ENCODE peak calls at places on chromosome 17, in four cellular contexts. X, E, M and T are unnamed samples.

GRCh38 chr17:40621558-40621957 is 26.1 kb downstream of the SMARCE1 start:
- ATAC-seq in X (no peak), M (no peak), E (no peak), T (no peak)

GRCh38 chr17:78005452-78006171 is 47.1 kb downstream of the TNRC6C start:
- ATAC-seq in X (no peak), M (no peak), E (no peak), T (no peak)

GRCh38 chr17:901964-902363 is 77.6 kb downstream of the NXN start:
- ATAC-seq in E (no peak), M (peak), X (no peak), T (no peak)

GRCh38 chr17:17752822-17753448 is 71.7 kb downstream of the RAI1 start:
- ATAC-seq in E (no peak), X (peak), M (no peak), T (no peak)

GRCh38 chr17:37571674-37572073 is 37.5 kb downstream of the SYNRG start:
- ATAC-seq in E (no peak), M (no peak), X (no peak), T (no peak)

GRCh38 chr17:3917391-3917931 is 1.2 kb upstream of the P2RX1 start:
- ATAC-seq in M (peak), X (no peak), E (no peak), T (no peak)

GRCh38 chr17:50834786-50835562 is 412 bp upstream of the WFIKKN2 start:
- ATAC-seq in X (no peak), M (peak), E (peak), T (no peak)

GRCh38 chr17:40464392-40464855 is 21.2 kb downstream of the IGFBP4 start:
- ATAC-seq in X (peak), E (no peak), M (no peak), T (no peak)

GRCh38 chr17:17075037-17075755 is 32.9 kb downstream of the MPRIP start:
- ATAC-seq in E (no peak), M (peak), X (no peak), T (peak)

GRCh38 chr17:4591529-4591928 is 7.2 kb downstream of the SMTNL2 start:
- ATAC-seq in M (peak), X (peak), E (no peak), T (no peak)

GRCh38 chr17:42154514-42154883 is 290 bp downstream of the RAB5C start:
- ATAC-seq in X (no peak), M (peak), E (no peak), T (no peak)

GRCh38 chr17:67544364-67544763 is 167.3 kb downstream of the PITPNC1 start:
- ATAC-seq in E (no peak), X (no peak), M (no peak), T (no peak)

GRCh38 chr17:37650419-37651003 is 7.3 kb upstream of the DDX52 start:
- ATAC-seq in E (peak), M (peak), X (peak), T (no peak)

GRCh38 chr17:81039854-81040758 is 5.2 kb downstream of the BAIAP2 start:
- ATAC-seq in E (no peak), X (peak), M (no peak), T (no peak)

GRCh38 chr17:48178327-48178726 is 70.8 kb downstream of the SNX11 start:
- ATAC-seq in X (no peak), E (no peak), M (no peak), T (no peak)

GRCh38 chr17:45578516-45579455 is 88.3 kb upstream of the PLEKHM1 start:
- ATAC-seq in E (no peak), M (peak), X (no peak), T (no peak)

GRCh38 chr17:39261286-39261685 is 35.5 kb upstream of the STAC2 start:
- ATAC-seq in M (no peak), X (peak), E (no peak), T (no peak)

GRCh38 chr17:73313526-73314127 is 1.8 kb upstream of the CDC42EP4 start:
- ATAC-seq in E (no peak), M (no peak), X (no peak), T (no peak)

GRCh38 chr17:61699032-61699431 is 108.0 kb upstream of the NACA2 start:
- ATAC-seq in M (no peak), E (no peak), X (no peak), T (no peak)

GRCh38 chr17:49456172-49456965 is 38.7 kb upstream of the NGFR start:
- ATAC-seq in M (no peak), E (no peak), X (no peak), T (no peak)

GRCh38 chr17:20244671-20245070 is 222.7 kb downstream of the LGALS9B start:
- ATAC-seq in M (no peak), X (no peak), E (no peak), T (no peak)

GRCh38 chr17:78131172-78132085 is 858 bp downstream of the TMC8 start:
- ATAC-seq in M (no peak), X (no peak), E (no peak), T (no peak)

GRCh38 chr17:55301521-55302406 is 37.0 kb downstream of the HLF start:
- ATAC-seq in E (no peak), X (no peak), M (peak), T (no peak)
- TF ChIP-seq POLR2A in E (no peak), X (no peak), M (no peak), T (no peak)

GRCh38 chr17:44121997-44122824 is 1.2 kb downstream of the HDAC5 start:
- ATAC-seq in X (no peak), E (no peak), M (no peak), T (no peak)

GRCh38 chr17:44124118-44124438 is 637 bp upstream of the HDAC5 start:
- ATAC-seq in M (no peak), E (no peak), X (no peak), T (no peak)

GRCh38 chr17:44121206-44121605 is 2.2 kb downstream of the HDAC5 start:
- ATAC-seq in X (no peak), M (no peak), E (no peak), T (no peak)

GRCh38 chr17:44123356-44124117 is at the start of gene HDAC5:
- ATAC-seq in E (peak), X (peak), M (peak), T (peak)

DNA sequence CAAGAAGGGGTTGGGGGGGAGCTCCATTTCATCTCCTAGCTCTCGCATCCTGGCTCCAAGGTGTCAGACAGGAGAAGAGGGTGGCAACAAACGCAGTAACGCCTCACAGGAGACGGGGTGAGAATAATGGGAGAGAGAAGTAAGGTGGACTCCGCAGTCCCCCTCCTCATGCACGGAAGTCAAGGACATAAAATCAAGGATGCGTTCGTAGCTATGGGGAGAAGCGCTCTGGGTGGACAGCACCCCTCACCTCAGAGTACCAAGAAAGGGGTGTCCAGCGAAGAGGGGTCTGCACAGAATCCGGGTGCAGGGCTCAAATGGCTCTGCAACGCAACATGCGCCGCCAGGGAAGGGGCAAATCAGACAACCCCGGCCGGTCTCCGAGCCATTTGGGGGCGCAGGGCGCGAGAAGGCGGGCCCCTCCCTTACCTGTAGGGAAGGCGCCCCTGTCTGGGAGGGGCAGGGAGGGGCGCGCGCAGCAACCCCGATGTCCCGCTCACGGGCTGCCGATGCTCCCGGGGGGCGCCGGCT is 551 bp downstream of the HDAC5 start:
- ATAC-seq in E (no peak), X (peak), M (no peak), T (no peak)
- TF ChIP-seq POLR2A in E (no peak), X (no peak), M (no peak), T (no peak)

GRCh38 chr17:63621229-63621683 is 961 bp upstream of the MAP3K3 start:
- ATAC-seq in E (no peak), X (no peak), M (no peak), T (no peak)

GRCh38 chr17:63626551-63627228 is 4.5 kb downstream of the MAP3K3 start:
- ATAC-seq in X (no peak), M (no peak), E (no peak), T (no peak)

GRCh38 chr17:63623786-63624185 is 1.6 kb downstream of the MAP3K3 start:
- ATAC-seq in E (no peak), M (no peak), X (no peak), T (no peak)

GRCh38 chr17:63622571-63623390 is 564 bp downstream of the MAP3K3 start:
- ATAC-seq in M (peak), E (peak), X (peak), T (peak)

GRCh38 chr17:63621684-63622570 is at the start of gene MAP3K3:
- ATAC-seq in M (peak), X (peak), E (peak), T (peak)
- TF ChIP-seq POLR2A in M (no peak), X (peak), E (peak), T (peak)

GRCh38 chr17:32877164-32877764 is 340 bp upstream of the MYO1D start:
- ATAC-seq in E (peak), M (peak), X (peak), T (peak)

GRCh38 chr17:32875904-32876413 is 965 bp downstream of the MYO1D start:
- ATAC-seq in E (no peak), X (no peak), M (no peak), T (no peak)

GRCh38 chr17:32878211-32878610 is 1.3 kb upstream of the MYO1D start:
- ATAC-seq in X (no peak), M (no peak), E (no peak), T (no peak)

GRCh38 chr17:32875230-32875903 is 1.6 kb downstream of the MYO1D start:
- ATAC-seq in E (no peak), M (no peak), X (no peak), T (no peak)

GRCh38 chr17:32876414-32877163 is at the start of gene MYO1D:
- ATAC-seq in E (peak), M (peak), X (peak), T (peak)
- TF ChIP-seq POLR2A in E (peak), M (no peak), X (peak), T (peak)

GRCh38 chr17:75073618-75074047 is 14.1 kb upstream of the SLC16A5 start:
- ATAC-seq in E (no peak), M (no peak), X (no peak), T (peak)
- TF ChIP-seq POLR2A in E (no peak), M (no peak), X (no peak), T (no peak)

GRCh38 chr17:2398655-2399571 is 1.9 kb downstream of the MNT start:
- ATAC-seq in M (no peak), X (peak), E (no peak), T (no peak)
- TF ChIP-seq POLR2A in M (no peak), X (no peak), E (no peak), T (no peak)

GRCh38 chr17:76671123-76671911 is 27.8 kb upstream of the ST6GALNAC1 start:
- ATAC-seq in X (peak), E (peak), M (peak), T (peak)
- TF ChIP-seq POLR2A in X (peak), E (no peak), M (no peak), T (peak)